ENCODE peak calls at places on chromosomes 6 and 20, in nine cellular contexts. R, S, Q, P, K, I, U, V and B are unnamed samples.

GRCh38 chr6:163232015-163232523 is 182.4 kb upstream of the QKI start:
- DNase-seq in R (no peak), S (no peak), Q (no peak), P (no peak), K (no peak), I (no peak), U (no peak), V (no peak), B (no peak)

GRCh38 chr20:52251827-52252226 is 60.2 kb upstream of the ZFP64 start:
- DNase-seq in R (no peak), S (no peak), Q (no peak), P (no peak), K (no peak), I (no peak), U (no peak), V (no peak), B (no peak)

GRCh38 chr6:36755435-36756348 is 58.1 kb downstream of the RAB44 start:
- DNase-seq in R (peak; percentile 52), S (peak; percentile 72), Q (no peak), P (no peak), K (peak; percentile 37), I (peak; percentile 89), U (peak; percentile 94), V (no peak), B (no peak)

GRCh38 chr6:67458265-67458664 is 1176.8 kb upstream of the ADGRB3 start:
- DNase-seq in R (no peak), S (no peak), Q (no peak), P (no peak), K (no peak), I (no peak), U (no peak), V (no peak), B (no peak)

GRCh38 chr6:24600903-24601302 is 45.1 kb downstream of the KIAA0319 start:
- DNase-seq in R (no peak), S (no peak), Q (no peak), P (peak; percentile 76), K (no peak), I (no peak), U (no peak), V (no peak), B (no peak)

GRCh38 chr20:52150440-52151258 is 40.9 kb downstream of the ZFP64 start:
- DNase-seq in R (peak; percentile 53), S (peak; percentile 58), Q (peak; percentile 9), P (no peak), K (peak; percentile 37), I (peak; percentile 26), U (peak; percentile 72), V (peak; percentile 33), B (peak; percentile 55)

GRCh38 chr6:68880050-68880449 is 245.0 kb downstream of the ADGRB3 start:
- DNase-seq in R (peak; percentile 3), S (no peak), Q (no peak), P (no peak), K (no peak), I (no peak), U (no peak), V (no peak), B (no peak)

GRCh38 chr6:142218441-142218840 is 71.4 kb downstream of the VTA1 start:
- DNase-seq in R (no peak), S (peak; percentile 9), Q (no peak), P (no peak), K (peak; percentile 14), I (no peak), U (no peak), V (no peak), B (no peak)

GRCh38 chr6:137241481-137242011 is 22.4 kb upstream of the IFNGR1 start:
- DNase-seq in R (peak; percentile 51), S (peak; percentile 46), Q (no peak), P (no peak), K (peak; percentile 76), I (peak; percentile 65), U (no peak), V (no peak), B (peak; percentile 48)

GRCh38 chr6:89597372-89597771 is 41.2 kb downstream of the LYRM2 start:
- DNase-seq in R (no peak), S (no peak), Q (no peak), P (no peak), K (no peak), I (no peak), U (no peak), V (no peak), B (no peak)
- H4K20me1 ChIP-seq in R (no peaks in the 10 kb centered on the region), S (no peaks in the 10 kb centered on the region), Q (no peaks in the 10 kb centered on the region), P (no peaks in the 10 kb centered on the region), K (no peaks in the 10 kb centered on the region), I (peaks cover 2% of the 10 kb centered on the region), U (no peaks in the 10 kb centered on the region), V (no peaks in the 10 kb centered on the region), B (no peaks in the 10 kb centered on the region)

GRCh38 chr20:47561603-47562583 is 60.2 kb downstream of the NCOA3 start:
- DNase-seq in R (no peak), S (no peak), Q (no peak), P (no peak), K (no peak), I (no peak), U (no peak), V (no peak), B (no peak)
- H3K4me2 ChIP-seq in R (no peak overlapping the region), S (no peak overlapping the region), Q (no peak overlapping the region), P (no peak overlapping the region), K (no peak overlapping the region), I (no peak overlapping the region), U (no peak overlapping the region), V (no peak overlapping the region), B (no peak overlapping the region)

GRCh38 chr20:37347891-37348642 is 2.1 kb downstream of the SRC start:
- DNase-seq in R (peak; percentile 49), S (no peak), Q (no peak), P (no peak), K (no peak), I (no peak), U (no peak), V (no peak), B (peak; percentile 54)

GRCh38 chr20:37347347-37347823 is 1.4 kb downstream of the SRC start:
- DNase-seq in R (no peak), S (no peak), Q (no peak), P (no peak), K (no peak), I (no peak), U (no peak), V (no peak), B (no peak)

GRCh38 chr20:37349517-37350491 is 3.9 kb downstream of the SRC start:
- DNase-seq in R (peak; percentile 71), S (peak; percentile 17), Q (no peak), P (no peak), K (peak; percentile 14), I (no peak), U (no peak), V (no peak), B (peak; percentile 51)

GRCh38 chr20:37350655-37351574 is 5.0 kb downstream of the SRC start:
- DNase-seq in R (peak; percentile 33), S (no peak), Q (no peak), P (no peak), K (peak; percentile 36), I (no peak), U (no peak), V (no peak), B (no peak)

DNA sequence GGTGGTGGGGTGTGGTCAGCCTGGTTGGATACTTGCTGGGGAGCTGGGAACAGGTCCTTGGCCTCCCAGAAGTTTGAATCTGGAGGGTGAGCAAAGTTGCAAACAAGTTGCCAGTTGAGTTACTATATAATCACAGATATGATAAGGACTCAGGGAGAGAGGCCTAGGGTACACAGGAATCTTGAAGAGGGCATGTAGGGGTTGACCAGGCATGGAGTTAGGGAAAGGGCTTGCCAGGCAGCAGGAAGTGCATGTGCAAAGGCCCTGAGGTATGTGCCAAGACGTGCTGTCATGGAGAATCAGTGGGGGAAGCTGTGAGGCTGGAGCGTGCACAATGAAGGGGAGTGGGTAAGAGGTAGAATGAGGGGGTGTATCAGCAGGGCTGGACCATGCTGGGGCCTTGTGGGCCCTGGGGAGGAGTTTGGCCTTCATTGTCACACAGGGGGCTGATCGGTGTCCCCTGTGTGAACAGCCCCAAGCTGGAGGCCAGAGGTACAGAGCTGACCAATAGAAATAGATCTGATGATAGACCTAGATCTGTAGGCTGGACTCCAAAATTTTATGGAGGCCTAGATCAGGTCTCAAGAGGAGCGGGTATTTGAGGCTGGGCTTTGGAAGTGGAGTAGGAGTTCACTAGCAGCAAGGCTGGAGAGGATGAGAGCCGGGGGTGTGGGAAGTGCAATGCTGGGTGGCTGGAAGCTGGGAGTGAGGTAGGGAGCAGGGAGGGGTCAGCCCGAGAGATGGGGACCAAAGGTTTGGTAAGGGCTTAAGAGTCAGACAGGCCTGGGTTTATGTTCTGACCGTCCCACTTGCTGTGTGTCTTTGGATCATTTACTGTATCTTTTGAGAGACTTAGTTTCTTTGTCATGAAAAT is 2.9 kb downstream of the SRC start:
- DNase-seq in R (no peak), S (no peak), Q (no peak), P (no peak), K (no peak), I (no peak), U (no peak), V (no peak), B (no peak)
- H4K20me1 ChIP-seq in R (no peaks in the 10 kb centered on the region), S (peaks cover 59% of the 10 kb centered on the region), Q (peaks cover 2% of the 10 kb centered on the region), P (peaks cover 3% of the 10 kb centered on the region), K (no peaks in the 10 kb centered on the region), I (no peaks in the 10 kb centered on the region), U (peaks cover 3% of the 10 kb centered on the region), V (no peaks in the 10 kb centered on the region), B (peaks cover 58% of the 10 kb centered on the region)

GRCh38 chr20:5971203-5971602 is 20.8 kb downstream of the MCM8 start:
- DNase-seq in R (no peak), S (no peak), Q (no peak), P (no peak), K (no peak), I (no peak), U (no peak), V (no peak), B (no peak)

GRCh38 chr20:5973971-5974370 is 23.5 kb downstream of the MCM8 start:
- DNase-seq in R (no peak), S (no peak), Q (no peak), P (no peak), K (no peak), I (no peak), U (no peak), V (no peak), B (no peak)

GRCh38 chr20:5970381-5970780 is 19.9 kb downstream of the MCM8 start:
- DNase-seq in R (no peak), S (no peak), Q (no peak), P (no peak), K (no peak), I (no peak), U (no peak), V (no peak), B (no peak)

GRCh38 chr20:5973172-5973571 is 22.7 kb downstream of the MCM8 start:
- DNase-seq in R (peak; percentile 42), S (peak; percentile 68), Q (no peak), P (no peak), K (peak; percentile 23), I (peak; percentile 50), U (no peak), V (no peak), B (peak; percentile 38)

DNA sequence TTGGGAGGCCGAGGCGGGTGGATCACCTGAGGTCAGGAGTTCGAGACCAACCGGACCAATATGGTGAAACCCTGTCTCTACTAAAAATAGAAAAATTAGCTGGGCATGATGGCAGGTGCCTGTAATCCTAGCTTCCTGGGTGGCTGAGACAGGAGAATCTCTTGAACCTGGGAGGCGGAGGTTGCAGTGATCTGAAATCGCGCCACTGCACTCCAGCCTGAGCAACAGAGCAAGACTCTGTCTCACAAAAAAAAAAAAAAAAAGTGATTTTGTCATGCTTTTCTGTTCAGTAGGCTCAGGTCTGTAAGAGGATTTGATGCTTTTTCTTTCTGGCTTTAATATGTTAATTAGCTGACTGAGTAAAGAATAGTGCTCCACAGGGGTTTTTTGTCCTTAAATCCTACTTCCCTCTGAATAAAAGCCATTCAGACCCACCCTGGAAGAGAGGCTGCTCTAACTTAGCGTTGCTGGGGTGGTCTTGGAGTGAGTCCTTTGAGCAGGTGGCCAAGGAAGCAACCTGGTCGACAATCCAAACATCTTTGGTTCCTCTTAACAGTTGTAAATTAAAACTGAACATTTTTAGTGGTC is 19.0 kb downstream of the MCM8 start:
- DNase-seq in R (no peak), S (no peak), Q (no peak), P (no peak), K (no peak), I (no peak), U (no peak), V (no peak), B (no peak)
- H3K4me2 ChIP-seq in R (no peak overlapping the region), S (no peak overlapping the region), Q (no peak overlapping the region), P (no peak overlapping the region), K (no peak overlapping the region), I (no peak overlapping the region), U (no peak overlapping the region), V (no peak overlapping the region), B (no peak overlapping the region)